ENCODE peak calls at places on chromosomes 11 and 22, in four cellular contexts. J, A, X and W are unnamed samples.
A peak's percentile ranks its signal among the peaks of the same experiment; 100 is the strongest.

GRCh38 chr11:89498845-89499448 is 7.8 kb upstream of the NOX4 start:
- DNase-seq in A (no peak), J (no peak), X (no peak), W (peak; percentile 9)

GRCh38 chr11:507727-508515 is 879 bp upstream of the RNH1 start:
- DNase-seq in X (no peak), J (no peak), A (no peak), W (no peak)

GRCh38 chr22:28917747-28918543 is 34.6 kb downstream of the ZNRF3 start:
- DNase-seq in X (no peak), J (peak; percentile 81), A (no peak), W (peak; percentile 39)

GRCh38 chr11:65944767-65945166 is 513 bp upstream of the TSGA10IP start:
- DNase-seq in X (no peak), A (no peak), J (no peak), W (no peak)

GRCh38 chr11:77087723-77088225 is 14.9 kb upstream of the OMP start:
- DNase-seq in X (no peak), J (no peak), A (no peak), W (no peak)

GRCh38 chr22:45631140-45631539 is 40.5 kb upstream of the ATXN10 start:
- DNase-seq in X (no peak), J (no peak), A (no peak), W (no peak)

GRCh38 chr11:42175203-42175602 is 715.8 kb upstream of the LRRC4C start:
- DNase-seq in A (no peak), J (peak; percentile 3), X (no peak), W (no peak)

GRCh38 chr11:118618115-118618990 is 10.9 kb downstream of the PHLDB1 start:
- DNase-seq in A (peak; percentile 32), X (peak; percentile 70), J (peak; percentile 81), W (no peak)

GRCh38 chr11:13249177-13249576 is 28.4 kb upstream of the BMAL1 start:
- DNase-seq in J (no peak), X (no peak), A (no peak), W (no peak)

GRCh38 chr11:6111635-6112034 is 4.2 kb downstream of the OR56B4 start:
- DNase-seq in J (no peak), X (no peak), A (no peak), W (no peak)

GRCh38 chr11:106950067-106950491 is 68.2 kb downstream of the GUCY1A2 start:
- DNase-seq in A (peak; percentile 94), J (no peak), X (no peak), W (no peak)

GRCh38 chr11:131584694-131585592 is 214.5 kb downstream of the NTM start:
- DNase-seq in X (no peak), A (no peak), J (no peak), W (peak; percentile 15)

GRCh38 chr22:30002861-30003489 is 77.3 kb upstream of the HORMAD2 start:
- DNase-seq in J (no peak), A (no peak), X (no peak), W (no peak)

GRCh38 chr11:94457118-94458029 is 36.3 kb downstream of the MRE11 start:
- DNase-seq in X (no peak), A (peak; percentile 62), J (peak; percentile 20), W (no peak)

GRCh38 chr11:94450061-94450460 is 43.6 kb downstream of the MRE11 start:
- DNase-seq in X (no peak), J (peak; percentile 27), A (peak; percentile 43), W (no peak)

GRCh38 chr11:94459576-94459975 is 34.1 kb downstream of the MRE11 start:
- DNase-seq in J (no peak), X (no peak), A (no peak), W (no peak)

GRCh38 chr11:94452988-94453387 is 40.7 kb downstream of the MRE11 start:
- DNase-seq in A (no peak), X (no peak), J (no peak), W (no peak)

GRCh38 chr11:94455861-94456260 is 37.8 kb downstream of the MRE11 start:
- DNase-seq in J (no peak), X (no peak), A (peak; percentile 91), W (no peak)
- H3K4me3 ChIP-seq in J (no peak overlapping the region), X (no peak overlapping the region), A (no peak overlapping the region), W (no peak overlapping the region)

DNA sequence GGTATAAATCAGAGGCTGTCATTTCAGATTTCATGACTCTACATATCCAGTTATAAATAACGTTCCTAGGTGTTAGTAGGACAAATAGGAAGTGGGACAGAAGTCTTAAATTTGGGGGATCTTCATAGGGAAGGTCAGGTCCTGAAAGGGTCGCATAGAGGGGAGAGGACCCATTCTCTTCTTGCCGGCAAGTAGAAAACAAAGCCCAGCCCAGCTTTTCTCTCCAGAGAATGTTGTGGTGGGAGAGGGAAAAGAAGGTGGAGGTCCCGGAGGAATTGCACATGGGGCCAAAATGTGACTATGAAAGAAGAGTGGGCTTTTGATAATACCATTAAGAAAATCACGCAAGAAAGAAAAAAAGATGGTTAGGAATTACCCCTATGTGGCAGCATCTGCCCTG is 976 bp upstream of the NELL1 start:
- DNase-seq in A (no peak), X (no peak), J (no peak), W (no peak)
- H3K4me3 ChIP-seq in A (no peak overlapping the region), X (no peak overlapping the region), J (no peak overlapping the region), W (no peak overlapping the region)

GRCh38 chr22:47200273-47201051 is 438.0 kb downstream of the TBC1D22A start:
- DNase-seq in X (no peak), J (peak; percentile 11), A (no peak), W (no peak)
- H3K4me3 ChIP-seq in X (no peak overlapping the region), J (no peak overlapping the region), A (no peak overlapping the region), W (no peak overlapping the region)

GRCh38 chr11:75561426-75562047 is 516 bp upstream of the SERPINH1 start:
- DNase-seq in A (no peak), X (no peak), J (no peak), W (no peak)

GRCh38 chr11:75562048-75562835 is at the start of gene SERPINH1:
- DNase-seq in X (peak; percentile 94), J (peak; percentile 92), A (peak; percentile 82), W (no peak)

GRCh38 chr11:75560644-75561043 is 1.4 kb upstream of the SERPINH1 start:
- DNase-seq in J (no peak), X (no peak), A (no peak), W (no peak)

GRCh38 chr11:75557649-75558494 is 4.2 kb upstream of the SERPINH1 start:
- DNase-seq in X (peak; percentile 84), A (peak; percentile 57), J (peak; percentile 94), W (no peak)

DNA sequence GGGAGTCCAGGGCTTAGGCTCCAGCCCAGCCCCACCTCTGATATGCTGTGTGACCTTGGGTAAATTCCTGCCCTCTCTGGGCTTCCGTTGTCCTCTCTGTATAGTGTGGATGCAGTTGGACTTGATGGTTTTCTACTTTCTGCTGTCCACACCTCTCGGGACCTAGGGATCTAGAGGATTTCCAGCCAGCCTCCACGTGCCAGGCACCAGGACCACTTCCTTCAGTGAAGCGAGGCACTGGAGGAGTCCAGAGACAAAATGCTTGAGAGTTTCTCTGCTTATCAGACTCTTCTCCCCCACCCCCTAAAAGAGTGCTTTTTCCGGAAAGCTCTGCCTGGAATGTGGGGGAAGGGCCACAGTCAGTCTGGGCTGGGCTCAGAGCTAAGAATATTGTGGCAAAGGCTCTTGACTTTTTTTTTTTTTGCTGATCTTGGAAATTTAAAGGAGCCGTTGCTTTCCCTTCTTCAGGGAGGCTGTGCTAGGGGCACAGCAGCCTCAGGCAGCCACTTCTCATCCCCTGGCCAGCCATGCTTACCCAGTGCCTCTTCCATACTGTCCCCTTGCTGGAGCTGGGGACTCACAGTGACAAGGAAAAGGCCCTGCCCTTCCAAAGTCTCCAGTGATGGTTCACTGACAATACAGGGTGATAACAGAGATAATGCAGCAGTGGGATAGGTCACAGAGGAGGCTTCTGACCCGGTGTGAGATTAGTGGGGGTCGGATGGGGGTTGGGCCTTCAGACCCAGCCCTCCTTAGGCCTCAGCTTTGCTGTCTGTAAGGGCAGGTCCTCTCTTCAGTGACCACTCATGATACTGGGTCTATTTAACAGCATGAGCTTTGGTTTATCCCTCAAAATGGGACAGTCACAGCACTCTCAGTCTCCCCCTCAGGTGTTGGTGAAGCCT is 2.9 kb upstream of the SERPINH1 start:
- DNase-seq in A (no peak), X (peak; percentile 80), J (peak; percentile 93), W (no peak)
- H3K4me3 ChIP-seq in A (no peak overlapping the region), X (no peak overlapping the region), J (peak overlapping the region; percentile 12), W (no peak overlapping the region)

DNA sequence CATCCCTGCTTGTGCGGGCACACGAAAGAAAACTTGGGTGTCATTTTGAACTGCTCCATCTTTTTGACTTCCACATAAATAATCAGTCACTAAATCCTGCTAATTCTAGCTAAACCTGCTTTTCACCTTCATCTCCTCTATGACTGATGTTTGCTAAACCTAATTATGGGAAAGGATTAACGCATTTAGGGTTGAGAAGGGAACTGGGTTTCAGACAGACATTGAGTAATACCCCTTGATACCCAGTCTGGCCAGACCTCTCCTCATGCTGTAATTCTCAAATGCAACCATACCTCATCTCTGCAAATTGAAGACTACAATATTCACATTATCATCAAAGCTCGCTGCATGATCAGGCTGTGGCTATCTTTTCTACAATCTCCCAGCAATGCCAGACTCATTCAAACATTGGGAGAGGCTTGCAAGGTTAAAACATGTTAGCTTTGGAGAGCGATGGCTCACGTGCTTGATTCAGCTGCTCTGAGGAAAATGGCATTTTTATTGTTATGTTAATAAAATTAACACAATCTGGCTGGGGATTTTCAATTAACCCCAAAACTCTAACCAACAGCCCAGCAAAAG is 2.4 kb downstream of the HPS4 start:
- DNase-seq in A (peak; percentile 51), X (no peak), J (no peak), W (no peak)
- H3K4me3 ChIP-seq in A (no peak overlapping the region), X (no peak overlapping the region), J (no peak overlapping the region), W (peak overlapping the region; percentile 77)

GRCh38 chr22:33920927-33921575 is 775 bp upstream of the LARGE1 start:
- DNase-seq in J (peak; percentile 96), X (peak; percentile 100), A (peak; percentile 89), W (peak; percentile 84)

GRCh38 chr22:33919591-33920501 is at the start of gene LARGE1:
- DNase-seq in A (peak; percentile 8), J (peak; percentile 27), X (peak; percentile 36), W (no peak)

GRCh38 chr22:33914699-33915098 is 5.6 kb downstream of the LARGE1 start:
- DNase-seq in J (no peak), A (no peak), X (no peak), W (no peak)

GRCh38 chr22:33918676-33919590 is 1.3 kb downstream of the LARGE1 start:
- DNase-seq in X (no peak), J (peak; percentile 18), A (peak; percentile 4), W (no peak)

DNA sequence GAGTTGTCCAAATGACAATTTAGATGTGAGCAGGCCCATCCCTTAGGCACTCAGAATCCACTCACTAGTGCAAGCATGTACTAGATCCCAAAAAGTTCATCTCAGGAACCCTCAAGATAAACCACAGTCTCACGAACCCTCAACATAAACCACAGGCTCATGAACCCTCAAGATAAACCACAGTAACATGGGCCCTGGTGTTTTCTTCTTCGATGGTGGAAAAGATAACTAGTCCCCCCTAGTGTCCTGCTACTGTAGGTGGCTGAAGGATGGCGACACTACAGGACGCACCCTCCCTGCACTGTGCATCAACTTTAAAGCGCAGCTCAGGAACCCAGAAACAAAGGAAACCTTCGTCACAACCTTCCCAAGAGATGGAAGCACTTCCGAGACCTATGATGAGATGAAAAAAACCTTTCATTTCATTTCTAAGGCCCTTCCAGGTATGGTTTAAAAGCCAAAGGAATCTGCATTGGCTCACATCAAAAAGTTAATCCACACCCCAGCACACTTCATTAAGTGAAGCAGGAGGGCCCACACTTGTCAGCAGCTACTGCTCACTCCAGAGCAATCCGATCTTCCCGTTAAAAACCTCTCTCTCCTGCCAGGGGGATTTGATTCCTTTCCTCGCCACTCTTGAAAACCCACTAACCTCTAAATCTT is 2.4 kb downstream of the LARGE1 start:
- DNase-seq in A (no peak), X (no peak), J (peak; percentile 43), W (no peak)
- H3K4me3 ChIP-seq in A (no peak overlapping the region), X (no peak overlapping the region), J (no peak overlapping the region), W (no peak overlapping the region)